ENCODE peak calls at places on chromosome 7, in ten cellular contexts. C, Q, L, W, F, J, G, A, M and T are unnamed samples.

GRCh38 chr7:15567036-15567435 is 5.2 kb upstream of the AGMO start:
- DNase-seq in W (no peak), Q (no peak), J (no peak), L (no peak), G (no peak), A (no peak), C (no peak), F (no peak), M (no peak), T (no peak)

GRCh38 chr7:96591900-96592676 is 117.6 kb downstream of the SEM1 start:
- DNase-seq in L (no peak), F (no peak), M (no peak), Q (peak; percentile 47), J (no peak), A (no peak), G (no peak), W (no peak), C (no peak), T (no peak)

GRCh38 chr7:41187322-41187721 is 515.6 kb downstream of the INHBA start:
- DNase-seq in Q (no peak), M (no peak), A (no peak), C (no peak), L (no peak), F (no peak), W (peak; percentile 47), G (no peak), J (no peak), T (no peak)

GRCh38 chr7:35185908-35186731 is 67.8 kb downstream of the TBX20 start:
- DNase-seq in A (peak; percentile 72), M (peak; percentile 58), C (no peak), W (peak; percentile 25), L (no peak), Q (no peak), J (no peak), G (no peak), F (peak; percentile 79), T (peak; percentile 10)

GRCh38 chr7:84548366-84549085 is 353.9 kb upstream of the SEMA3A start:
- DNase-seq in J (no peak), L (no peak), W (peak; percentile 8), M (no peak), C (no peak), Q (peak; percentile 68), G (no peak), A (no peak), F (no peak), T (no peak)

GRCh38 chr7:6106140-6106904 is 75.1 kb downstream of the ANKRD61 start:
- DNase-seq in C (no peak), J (peak; percentile 61), A (no peak), W (peak; percentile 22), F (no peak), M (no peak), Q (no peak), L (peak; percentile 43), G (no peak), T (peak; percentile 9)

GRCh38 chr7:102424129-102424551 is 9.2 kb upstream of the ORAI2 start:
- DNase-seq in F (no peak), A (no peak), W (no peak), L (no peak), M (no peak), C (no peak), G (no peak), J (no peak), Q (no peak), T (no peak)

GRCh38 chr7:156474241-156474743 is 166.3 kb upstream of the RNF32 start:
- DNase-seq in L (no peak), A (no peak), J (peak; percentile 9), G (no peak), Q (no peak), W (no peak), M (no peak), F (no peak), C (no peak), T (no peak)

GRCh38 chr7:5549096-5549896 is 125.7 kb upstream of the TNRC18 start:
- DNase-seq in Q (no peak), M (peak; percentile 34), L (peak; percentile 87), G (no peak), W (peak; percentile 90), F (peak; percentile 74), J (peak; percentile 99), A (peak; percentile 83), C (no peak), T (no peak)

GRCh38 chr7:41244246-41244645 is 458.6 kb downstream of the INHBA start:
- DNase-seq in J (no peak), Q (peak; percentile 43), W (no peak), L (no peak), F (no peak), G (no peak), M (no peak), C (no peak), A (no peak), T (no peak)

GRCh38 chr7:139838276-139838675 is 9.2 kb downstream of the TBXAS1 start:
- DNase-seq in M (no peak), G (no peak), C (no peak), A (no peak), Q (no peak), F (no peak), W (no peak), J (no peak), L (no peak), T (no peak)

GRCh38 chr7:80413395-80413955 is 98.4 kb downstream of the GNAT3 start:
- DNase-seq in Q (no peak), A (no peak), L (no peak), G (no peak), M (no peak), W (no peak), F (no peak), J (no peak), C (no peak), T (peak; percentile 70)

GRCh38 chr7:112260941-112261340 is 54.4 kb downstream of the ZNF277 start:
- DNase-seq in Q (no peak), L (no peak), A (no peak), W (no peak), G (no peak), J (no peak), F (no peak), M (no peak), C (no peak), T (peak; percentile 27)

GRCh38 chr7:150856303-150857275 is 4.3 kb downstream of the AOC1 start:
- DNase-seq in L (peak; percentile 14), G (no peak), C (no peak), F (no peak), M (no peak), J (no peak), A (no peak), Q (no peak), W (peak; percentile 10), T (no peak)

GRCh38 chr7:77933394-77933793 is 134.8 kb downstream of the PHTF2 start:
- DNase-seq in J (peak; percentile 37), L (no peak), C (no peak), Q (no peak), W (no peak), A (no peak), G (no peak), M (no peak), F (no peak), T (peak; percentile 23)

GRCh38 chr7:44622342-44623151 is 16.1 kb downstream of the OGDH start:
- DNase-seq in C (no peak), J (peak; percentile 87), A (no peak), M (no peak), F (no peak), G (no peak), W (no peak), L (no peak), Q (no peak), T (no peak)

GRCh38 chr7:42289473-42289872 is 52.5 kb upstream of the GLI3 start:
- DNase-seq in Q (no peak), L (no peak), W (no peak), J (no peak), C (no peak), G (no peak), A (no peak), F (no peak), M (no peak), T (no peak)
- H3K27me3 ChIP-seq in Q (no peaks in the 10 kb centered on the region), L (no peaks in the 10 kb centered on the region), W (peaks cover 11% of the 10 kb centered on the region), J (no peaks in the 10 kb centered on the region), C (no peaks in the 10 kb centered on the region), G (no peaks in the 10 kb centered on the region), A (no peaks in the 10 kb centered on the region), F (no peaks in the 10 kb centered on the region), M (no peaks in the 10 kb centered on the region), T (no peaks in the 10 kb centered on the region)

GRCh38 chr7:105766421-105767191 is 109.8 kb downstream of the ATXN7L1 start:
- DNase-seq in L (no peak), M (no peak), J (no peak), A (no peak), G (no peak), Q (no peak), F (no peak), W (no peak), C (no peak), T (no peak)
- H3K4me3 ChIP-seq in L (no peak overlapping the region), M (no peak overlapping the region), J (no peak overlapping the region), A (no peak overlapping the region), G (no peak overlapping the region), Q (no peak overlapping the region), F (no peak overlapping the region), W (no peak overlapping the region), C (no peak overlapping the region), T (no peak overlapping the region)

DNA sequence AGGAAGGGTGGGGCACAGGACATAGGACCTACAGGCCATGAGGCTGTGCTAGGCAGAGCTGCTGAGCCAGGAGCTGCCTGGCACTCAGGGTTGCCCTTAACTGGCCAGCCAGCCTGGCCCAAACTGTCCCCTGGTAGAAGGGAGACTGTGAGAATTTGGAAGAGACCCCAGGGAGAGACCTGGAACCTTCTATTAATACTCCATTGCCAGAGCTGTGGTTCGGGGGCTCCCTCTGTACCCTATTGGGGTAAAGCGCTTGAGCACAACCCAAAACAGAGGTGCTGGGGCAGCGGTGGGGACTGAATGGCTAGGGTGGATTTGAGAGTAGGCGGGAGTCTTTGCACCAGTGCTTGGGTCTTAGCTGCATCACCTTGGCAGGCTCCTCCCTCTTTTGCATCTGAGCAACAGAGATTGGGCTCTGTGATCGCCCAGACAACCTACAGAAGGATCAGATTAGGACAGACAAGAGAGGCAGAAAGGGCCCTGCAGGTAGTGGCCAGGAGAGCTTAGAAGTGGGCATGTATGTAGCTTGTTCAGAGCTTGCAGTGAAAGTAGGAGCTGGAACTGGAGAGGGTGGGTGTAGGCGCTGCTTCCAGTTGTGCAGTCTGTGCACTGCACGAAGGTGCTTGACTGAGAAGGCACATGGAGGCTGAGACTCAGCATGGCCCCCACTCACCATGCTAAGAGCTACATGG is 53.3 kb downstream of the ADCYAP1R1 start:
- DNase-seq in A (no peak), C (no peak), Q (no peak), G (no peak), L (no peak), J (no peak), W (no peak), F (no peak), M (no peak), T (no peak)
- H3K4me1 ChIP-seq in A (no peaks in the 10 kb centered on the region), C (no peaks in the 10 kb centered on the region), Q (peaks cover 2% of the 10 kb centered on the region), G (no peaks in the 10 kb centered on the region), L (no peaks in the 10 kb centered on the region), J (no peaks in the 10 kb centered on the region), W (no peaks in the 10 kb centered on the region), F (no peaks in the 10 kb centered on the region), M (no peaks in the 10 kb centered on the region), T (no peaks in the 10 kb centered on the region)

GRCh38 chr7:155466814-155467675 is 9.1 kb downstream of the EN2 start:
- DNase-seq in Q (peak; percentile 76), F (no peak), J (no peak), M (no peak), W (no peak), A (no peak), G (no peak), C (no peak), L (no peak), T (no peak)
- H3K27me3 ChIP-seq in Q (peaks cover 99% of the 10 kb centered on the region), F (no peaks in the 10 kb centered on the region), J (peaks cover 77% of the 10 kb centered on the region), M (peaks cover 100% of the 10 kb centered on the region), W (peaks cover 99% of the 10 kb centered on the region), A (peaks cover 98% of the 10 kb centered on the region), G (peaks cover 54% of the 10 kb centered on the region), C (peaks cover 5% of the 10 kb centered on the region), L (peaks cover 97% of the 10 kb centered on the region), T (no peaks in the 10 kb centered on the region)